ENCODE peak calls at places on chromosomes 16 and 17, in nine cellular contexts. X is RWPE1, T is A549, A is caudate nucleus, O is brain microvascular endothelial cell, M is upper lobe of right lung, L is AG04450, Z is aorta, B is fibroblast of lung. E is an unnamed sample.

GRCh38 chr16:51151951-51152663 is 1.0 kb upstream of the SALL1 start:
- DNase-seq in T (peak), B (peak), M (no peak), A (peak), L (peak), X (no peak), O (no peak), Z (no peak), E (peak)

GRCh38 chr16:83200005-83200779 is 573.4 kb downstream of the CDH13 start:
- DNase-seq in B (peak), A (peak), X (peak), M (no peak), O (no peak), Z (no peak), T (peak), L (no peak), E (peak)

GRCh38 chr17:37131064-37131463 is 182.3 kb downstream of the AATF start:
- DNase-seq in B (peak), Z (no peak), A (no peak), L (no peak), O (no peak), M (no peak), T (no peak), X (no peak), E (no peak)

GRCh38 chr17:50180593-50180992 is 14.8 kb downstream of the SGCA start:
- DNase-seq in Z (peak), M (no peak), B (peak), T (no peak), A (no peak), L (no peak), X (no peak), O (peak), E (no peak)

GRCh38 chr17:7530294-7530900 is 18.5 kb upstream of the TNFSF12 start:
- DNase-seq in M (no peak), X (no peak), L (no peak), Z (no peak), O (no peak), T (no peak), B (no peak), A (no peak), E (no peak)

GRCh38 chr17:22570144-22570845 is 878.0 kb downstream of the KCNJ18 start:
- DNase-seq in B (no peak), A (no peak), O (no peak), L (no peak), M (no peak), T (no peak), X (no peak), Z (no peak), E (no peak)

GRCh38 chr17:75684924-75685323 is 17.8 kb downstream of the SAP30BP start:
- DNase-seq in T (peak), M (no peak), X (peak), A (no peak), O (no peak), L (no peak), B (peak), Z (no peak), E (no peak)

GRCh38 chr17:31811021-31811565 is 48.0 kb downstream of the COPRS start:
- DNase-seq in O (no peak), A (no peak), L (no peak), B (peak), X (no peak), Z (no peak), T (no peak), M (no peak), E (no peak)

GRCh38 chr17:3688852-3689261 is 7.1 kb downstream of the P2RX5 start:
- DNase-seq in B (no peak), M (no peak), X (no peak), O (no peak), A (no peak), L (no peak), T (no peak), Z (no peak), E (no peak)

GRCh38 chr17:57262557-57262956 is 6.2 kb downstream of the MSI2 start:
- DNase-seq in Z (no peak), L (no peak), O (no peak), T (no peak), M (no peak), X (no peak), B (no peak), A (no peak), E (no peak)

GRCh38 chr17:59199398-59199797 is 10.4 kb upstream of the SMG8 start:
- DNase-seq in L (no peak), B (no peak), A (no peak), T (no peak), X (no peak), M (no peak), O (no peak), Z (no peak), E (no peak)

GRCh38 chr17:40319651-40320550 is 10.9 kb downstream of the RARA start:
- DNase-seq in Z (peak), M (peak), T (no peak), A (no peak), X (no peak), B (no peak), O (no peak), L (no peak), E (peak)

GRCh38 chr17:48059125-48059668 is 11.0 kb downstream of the NFE2L1 start:
- DNase-seq in B (no peak), M (no peak), T (no peak), Z (no peak), A (no peak), L (no peak), O (no peak), X (no peak), E (no peak)

DNA sequence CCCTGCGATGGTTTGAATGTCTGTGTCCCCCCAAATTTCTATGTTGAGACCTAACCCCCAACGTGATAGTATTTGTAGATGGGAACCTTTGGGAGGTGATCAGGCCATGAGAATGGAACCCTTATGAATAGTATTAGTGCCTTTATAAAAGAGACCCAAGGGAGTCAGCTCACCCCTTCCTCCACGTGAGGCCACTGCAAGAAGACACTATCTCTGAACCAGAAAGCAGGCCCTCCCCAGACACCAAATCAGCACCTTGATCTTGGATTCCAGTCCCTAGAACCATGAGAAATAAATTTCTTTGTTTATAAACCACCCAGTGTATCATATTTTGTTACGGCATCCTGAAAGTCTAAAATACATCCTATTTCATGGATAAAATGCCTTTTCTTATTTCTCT is 64.4 kb upstream of the LRRC37A3 start:
- DNase-seq in B (no peak), X (no peak), A (no peak), O (no peak), M (no peak), Z (no peak), T (no peak), L (no peak), E (no peak)
- H3K27ac ChIP-seq in B (no peak), X (no peak), A (peak), O (no peak), M (no peak), Z (no peak), T (no peak), L (no peak), E (no peak)

DNA sequence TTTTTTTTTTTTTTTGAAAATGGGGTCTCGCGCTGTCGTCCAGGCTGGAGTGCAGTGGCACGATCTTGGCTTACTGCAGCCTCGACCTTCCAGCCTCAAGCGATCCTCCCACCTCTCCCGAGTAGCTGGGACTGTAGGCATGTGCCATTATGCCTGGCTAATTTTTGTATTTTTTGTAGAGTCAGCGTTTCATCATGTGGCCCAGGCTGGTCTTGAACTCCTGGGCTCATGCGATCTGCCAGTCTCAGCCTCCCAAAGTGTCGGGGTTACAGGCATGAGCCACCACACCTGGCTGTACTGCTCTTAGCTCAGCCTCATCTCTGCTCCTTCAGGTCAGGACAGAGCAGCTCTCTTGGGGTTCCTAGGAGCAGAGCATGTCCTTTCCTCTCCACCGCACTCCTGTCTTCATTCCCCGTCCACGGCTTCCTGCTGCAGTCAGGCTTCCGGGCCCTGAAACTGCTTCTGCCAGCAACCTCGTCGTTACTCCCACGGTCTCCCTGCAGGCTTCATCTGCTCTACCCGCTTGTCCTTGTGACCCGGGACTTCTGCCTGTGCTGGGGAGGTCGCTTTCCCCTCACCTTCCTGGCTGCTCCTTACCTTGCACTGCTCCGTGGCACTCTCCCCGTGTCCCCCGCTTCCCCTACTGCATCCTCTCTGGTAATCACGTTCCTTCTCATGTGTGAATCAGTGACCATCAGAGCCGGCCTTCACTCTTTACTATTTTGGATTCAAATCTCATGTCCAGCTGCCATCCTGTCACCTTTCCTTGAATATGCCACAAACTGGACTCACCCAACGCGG is 38.0 kb downstream of the PRMT7 start:
- DNase-seq in Z (no peak), A (no peak), L (no peak), O (no peak), X (no peak), M (no peak), T (no peak), B (no peak), E (no peak)
- H3K27ac ChIP-seq in Z (no peak), A (no peak), L (peak), O (no peak), X (no peak), M (no peak), T (no peak), B (no peak), E (no peak)

GRCh38 chr16:19174478-19174877 is 6.4 kb downstream of the SYT17 start:
- DNase-seq in O (no peak), Z (no peak), B (no peak), X (no peak), T (no peak), L (no peak), A (no peak), M (no peak), E (no peak)
- H3K27ac ChIP-seq in O (no peak), Z (no peak), B (no peak), X (no peak), T (no peak), L (no peak), A (no peak), M (no peak), E (no peak)

GRCh38 chr17:29627951-29628350 is 5.2 kb upstream of the CORO6 start:
- DNase-seq in L (no peak), Z (no peak), O (no peak), T (no peak), A (no peak), B (no peak), X (no peak), M (no peak), E (no peak)

GRCh38 chr17:29623283-29623647 is 553 bp upstream of the CORO6 start:
- DNase-seq in A (no peak), O (no peak), T (no peak), X (no peak), B (no peak), Z (no peak), M (no peak), L (no peak), E (no peak)

GRCh38 chr17:29624586-29624985 is 1.9 kb upstream of the CORO6 start:
- DNase-seq in A (no peak), Z (no peak), X (no peak), L (no peak), O (no peak), M (no peak), T (no peak), B (no peak), E (no peak)

GRCh38 chr17:29622337-29623282 is at the start of gene CORO6:
- DNase-seq in A (peak), B (peak), X (peak), M (peak), O (no peak), T (peak), Z (no peak), L (no peak), E (no peak)

GRCh38 chr17:29625037-29625750 is 2.5 kb upstream of the CORO6 start:
- DNase-seq in M (no peak), T (peak), L (no peak), O (no peak), B (peak), A (peak), Z (no peak), X (peak), E (no peak)
- H3K27ac ChIP-seq in M (no peak), T (no peak), L (no peak), O (no peak), B (peak), A (peak), Z (no peak), X (no peak), E (peak)

GRCh38 chr16:87471278-87472141 is 21.3 kb downstream of the ZCCHC14 start:
- DNase-seq in A (no peak), T (no peak), Z (no peak), B (no peak), L (no peak), X (no peak), O (no peak), M (no peak), E (no peak)
- H3K27ac ChIP-seq in A (no peak), T (no peak), Z (no peak), B (peak), L (no peak), X (peak), O (no peak), M (peak), E (no peak)

GRCh38 chr17:81573794-81574642 is 21.9 kb upstream of the FAAP100 start:
- DNase-seq in Z (no peak), M (no peak), T (no peak), O (no peak), B (no peak), L (no peak), A (no peak), X (no peak), E (no peak)

GRCh38 chr17:81574643-81574956 is 22.4 kb upstream of the FAAP100 start:
- DNase-seq in X (no peak), L (no peak), B (no peak), M (no peak), Z (no peak), A (no peak), T (no peak), O (no peak), E (no peak)

GRCh38 chr17:81576621-81577277 is 24.6 kb upstream of the FAAP100 start:
- DNase-seq in L (no peak), O (peak), Z (no peak), B (peak), T (peak), A (no peak), X (peak), M (no peak), E (no peak)

GRCh38 chr17:81577278-81578000 is 25.3 kb upstream of the FAAP100 start:
- DNase-seq in O (peak), L (no peak), Z (no peak), M (no peak), B (no peak), X (no peak), A (no peak), T (peak), E (no peak)

DNA sequence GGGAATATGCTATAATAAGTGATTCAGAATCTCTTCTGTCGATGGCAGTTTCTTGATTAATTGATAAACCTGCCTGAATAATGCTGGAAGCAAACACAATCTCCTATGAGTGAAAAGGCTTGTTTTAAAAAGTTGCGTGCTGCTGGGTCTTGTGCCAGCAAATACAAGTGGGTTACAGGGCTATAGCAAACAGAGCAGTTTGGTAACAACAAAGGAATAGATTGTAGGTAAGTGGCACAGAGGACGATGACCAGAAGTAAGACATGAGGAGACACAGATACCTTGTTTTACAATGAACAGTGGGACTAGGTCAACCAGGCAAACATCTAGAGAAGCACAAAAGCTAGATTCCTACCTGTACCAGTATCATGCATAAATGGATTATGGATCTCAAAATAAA is 23.7 kb upstream of the FAAP100 start:
- DNase-seq in O (no peak), A (no peak), X (no peak), Z (no peak), L (no peak), M (no peak), T (no peak), B (no peak), E (no peak)
- H3K27ac ChIP-seq in O (peak), A (no peak), X (peak), Z (no peak), L (no peak), M (no peak), T (peak), B (no peak), E (no peak)